ENCODE peak calls at places on chromosome 22, in ten cellular contexts. One of them, this sample, is unnamed. For H3K4me1 and H3K9me3, the result is how much of the 10 kb centered on the place peaks cover.

GRCh38 chr22:29138556-29138955 is 65.7 kb downstream of the KREMEN1 start:
- DNase-seq in IMR-90: no peak
- DNase-seq in K562: no peak
- DNase-seq in stomach: no peak
- DNase-seq in adrenal gland: peak
- DNase-seq in A549: no peak
- DNase-seq in testis: no peak
- DNase-seq in breast epithelium: no peak
- DNase-seq in spleen: no peak
- DNase-seq in prostate gland: no peak
- DNase-seq in this sample: no peak

GRCh38 chr22:44352378-44353062 is 39.8 kb upstream of the SHISAL1 start:
- DNase-seq in IMR-90: no peak
- DNase-seq in K562: no peak
- DNase-seq in stomach: no peak
- DNase-seq in adrenal gland: no peak
- DNase-seq in A549: no peak
- DNase-seq in testis: no peak
- DNase-seq in breast epithelium: no peak
- DNase-seq in spleen: peak
- DNase-seq in prostate gland: no peak
- DNase-seq in this sample: no peak

GRCh38 chr22:41411021-41411851 is 29.5 kb downstream of the TEF start:
- DNase-seq in IMR-90: no peak
- DNase-seq in K562: no peak
- DNase-seq in stomach: no peak
- DNase-seq in adrenal gland: no peak
- DNase-seq in A549: no peak
- DNase-seq in testis: peak
- DNase-seq in breast epithelium: no peak
- DNase-seq in spleen: no peak
- DNase-seq in prostate gland: peak
- DNase-seq in this sample: peak

GRCh38 chr22:20979243-20979809 is 2.8 kb upstream of the LZTR1 start:
- DNase-seq in IMR-90: peak
- DNase-seq in K562: peak
- DNase-seq in stomach: peak
- DNase-seq in adrenal gland: peak
- DNase-seq in A549: no peak
- DNase-seq in testis: peak
- DNase-seq in breast epithelium: peak
- DNase-seq in spleen: no peak
- DNase-seq in prostate gland: peak
- DNase-seq in this sample: no peak

GRCh38 chr22:39526736-39527171 is 5.8 kb downstream of the RPS19BP1 start:
- DNase-seq in IMR-90: no peak
- DNase-seq in K562: no peak
- DNase-seq in stomach: no peak
- DNase-seq in adrenal gland: no peak
- DNase-seq in A549: no peak
- DNase-seq in testis: no peak
- DNase-seq in breast epithelium: no peak
- DNase-seq in spleen: peak
- DNase-seq in prostate gland: no peak
- DNase-seq in this sample: no peak

GRCh38 chr22:44108806-44109385 is 71.8 kb upstream of the PARVG start:
- DNase-seq in IMR-90: no peak
- DNase-seq in K562: no peak
- DNase-seq in stomach: no peak
- DNase-seq in adrenal gland: no peak
- DNase-seq in A549: no peak
- DNase-seq in testis: no peak
- DNase-seq in breast epithelium: no peak
- DNase-seq in spleen: peak
- DNase-seq in prostate gland: no peak
- DNase-seq in this sample: no peak

GRCh38 chr22:36862251-36863242 is 1.7 kb downstream of the NCF4 start:
- DNase-seq in IMR-90: no peak
- DNase-seq in K562: no peak
- DNase-seq in stomach: peak
- DNase-seq in adrenal gland: peak
- DNase-seq in A549: no peak
- DNase-seq in testis: no peak
- DNase-seq in breast epithelium: no peak
- DNase-seq in spleen: peak
- DNase-seq in prostate gland: no peak
- DNase-seq in this sample: no peak

GRCh38 chr22:17576475-17576874 is 13.2 kb downstream of the SLC25A18 start:
- DNase-seq in IMR-90: peak
- DNase-seq in K562: no peak
- DNase-seq in stomach: no peak
- DNase-seq in adrenal gland: no peak
- DNase-seq in A549: no peak
- DNase-seq in testis: no peak
- DNase-seq in breast epithelium: peak
- DNase-seq in spleen: no peak
- DNase-seq in prostate gland: no peak
- DNase-seq in this sample: no peak

GRCh38 chr22:20194681-20195593 is 44.1 kb upstream of the CCDC188 start:
- DNase-seq in IMR-90: no peak
- DNase-seq in K562: no peak
- DNase-seq in stomach: no peak
- DNase-seq in adrenal gland: no peak
- DNase-seq in A549: no peak
- DNase-seq in testis: no peak
- DNase-seq in breast epithelium: no peak
- DNase-seq in spleen: no peak
- DNase-seq in prostate gland: no peak
- DNase-seq in this sample: no peak

GRCh38 chr22:27975381-27976013 is 56.4 kb upstream of the PITPNB start:
- DNase-seq in IMR-90: peak
- DNase-seq in K562: no peak
- DNase-seq in stomach: no peak
- DNase-seq in adrenal gland: no peak
- DNase-seq in A549: no peak
- DNase-seq in testis: no peak
- DNase-seq in breast epithelium: no peak
- DNase-seq in spleen: no peak
- DNase-seq in prostate gland: no peak
- DNase-seq in this sample: no peak

GRCh38 chr22:43281400-43281799 is 61.8 kb downstream of the SCUBE1 start:
- DNase-seq in IMR-90: no peak
- DNase-seq in K562: no peak
- DNase-seq in stomach: no peak
- DNase-seq in adrenal gland: no peak
- DNase-seq in A549: no peak
- DNase-seq in testis: no peak
- DNase-seq in breast epithelium: no peak
- DNase-seq in spleen: no peak
- DNase-seq in prostate gland: no peak
- DNase-seq in this sample: no peak

GRCh38 chr22:31247726-31248125 is 35.6 kb downstream of the LIMK2 start:
- DNase-seq in IMR-90: no peak
- DNase-seq in K562: no peak
- DNase-seq in stomach: no peak
- DNase-seq in adrenal gland: no peak
- DNase-seq in A549: no peak
- DNase-seq in testis: no peak
- DNase-seq in breast epithelium: no peak
- DNase-seq in spleen: no peak
- DNase-seq in prostate gland: no peak
- DNase-seq in this sample: no peak

GRCh38 chr22:31246687-31247086 is 34.6 kb downstream of the LIMK2 start:
- DNase-seq in IMR-90: no peak
- DNase-seq in K562: no peak
- DNase-seq in stomach: no peak
- DNase-seq in adrenal gland: no peak
- DNase-seq in A549: no peak
- DNase-seq in testis: no peak
- DNase-seq in breast epithelium: no peak
- DNase-seq in spleen: no peak
- DNase-seq in prostate gland: no peak
- DNase-seq in this sample: no peak

GRCh38 chr22:31244044-31244942 is 32.2 kb downstream of the LIMK2 start:
- DNase-seq in IMR-90: peak
- DNase-seq in K562: no peak
- DNase-seq in stomach: no peak
- DNase-seq in adrenal gland: peak
- DNase-seq in A549: peak
- DNase-seq in testis: no peak
- DNase-seq in breast epithelium: no peak
- DNase-seq in spleen: no peak
- DNase-seq in prostate gland: no peak
- DNase-seq in this sample: no peak

GRCh38 chr22:31243339-31244043 is 31.4 kb downstream of the LIMK2 start:
- DNase-seq in IMR-90: no peak
- DNase-seq in K562: no peak
- DNase-seq in stomach: no peak
- DNase-seq in adrenal gland: no peak
- DNase-seq in A549: peak
- DNase-seq in testis: no peak
- DNase-seq in breast epithelium: no peak
- DNase-seq in spleen: no peak
- DNase-seq in prostate gland: no peak
- DNase-seq in this sample: no peak

GRCh38 chr22:31244943-31245451 is 32.9 kb downstream of the LIMK2 start:
- DNase-seq in IMR-90: no peak
- DNase-seq in K562: no peak
- DNase-seq in stomach: no peak
- DNase-seq in adrenal gland: no peak
- DNase-seq in A549: no peak
- DNase-seq in testis: no peak
- DNase-seq in breast epithelium: no peak
- DNase-seq in spleen: no peak
- DNase-seq in prostate gland: no peak
- DNase-seq in this sample: no peak
- H3K4me1 ChIP-seq in IMR-90: under half
- H3K4me1 ChIP-seq in K562: under half
- H3K4me1 ChIP-seq in stomach: half or more
- H3K4me1 ChIP-seq in adrenal gland: under half
- H3K4me1 ChIP-seq in A549: half or more
- H3K4me1 ChIP-seq in testis: under half
- H3K4me1 ChIP-seq in breast epithelium: under half
- H3K4me1 ChIP-seq in spleen: half or more
- H3K4me1 ChIP-seq in prostate gland: under half
- H3K4me1 ChIP-seq in this sample: under half

GRCh38 chr22:49367016-49367697 is 460.5 kb downstream of the BRD1 start:
- DNase-seq in IMR-90: no peak
- DNase-seq in K562: no peak
- DNase-seq in stomach: peak
- DNase-seq in adrenal gland: no peak
- DNase-seq in A549: no peak
- DNase-seq in testis: no peak
- DNase-seq in breast epithelium: peak
- DNase-seq in spleen: peak
- DNase-seq in prostate gland: no peak
- DNase-seq in this sample: no peak

GRCh38 chr22:49368976-49369725 is 458.5 kb downstream of the BRD1 start:
- DNase-seq in IMR-90: no peak
- DNase-seq in K562: peak
- DNase-seq in stomach: peak
- DNase-seq in adrenal gland: peak
- DNase-seq in A549: peak
- DNase-seq in testis: no peak
- DNase-seq in breast epithelium: no peak
- DNase-seq in spleen: peak
- DNase-seq in prostate gland: no peak
- DNase-seq in this sample: no peak

GRCh38 chr22:49366437-49366836 is 461.2 kb downstream of the BRD1 start:
- DNase-seq in IMR-90: no peak
- DNase-seq in K562: no peak
- DNase-seq in stomach: peak
- DNase-seq in adrenal gland: no peak
- DNase-seq in A549: no peak
- DNase-seq in testis: no peak
- DNase-seq in breast epithelium: no peak
- DNase-seq in spleen: peak
- DNase-seq in prostate gland: no peak
- DNase-seq in this sample: no peak

GRCh38 chr22:49369726-49370717 is 457.7 kb downstream of the BRD1 start:
- DNase-seq in IMR-90: no peak
- DNase-seq in K562: no peak
- DNase-seq in stomach: peak
- DNase-seq in adrenal gland: peak
- DNase-seq in A549: no peak
- DNase-seq in testis: no peak
- DNase-seq in breast epithelium: no peak
- DNase-seq in spleen: peak
- DNase-seq in prostate gland: no peak
- DNase-seq in this sample: no peak

GRCh38 chr22:49368221-49368975 is 459.3 kb downstream of the BRD1 start:
- DNase-seq in IMR-90: no peak
- DNase-seq in K562: no peak
- DNase-seq in stomach: peak
- DNase-seq in adrenal gland: peak
- DNase-seq in A549: no peak
- DNase-seq in testis: no peak
- DNase-seq in breast epithelium: no peak
- DNase-seq in spleen: peak
- DNase-seq in prostate gland: no peak
- DNase-seq in this sample: no peak
- H3K9me3 ChIP-seq in IMR-90: half or more
- H3K9me3 ChIP-seq in K562: under half
- H3K9me3 ChIP-seq in stomach: under half
- H3K9me3 ChIP-seq in adrenal gland: under half
- H3K9me3 ChIP-seq in A549: under half
- H3K9me3 ChIP-seq in testis: under half
- H3K9me3 ChIP-seq in breast epithelium: under half
- H3K9me3 ChIP-seq in spleen: under half
- H3K9me3 ChIP-seq in prostate gland: under half
- H3K9me3 ChIP-seq in this sample: under half

GRCh38 chr22:45784357-45785277 is 113.0 kb downstream of the ATXN10 start:
- DNase-seq in IMR-90: no peak
- DNase-seq in K562: no peak
- DNase-seq in stomach: no peak
- DNase-seq in adrenal gland: no peak
- DNase-seq in A549: peak
- DNase-seq in testis: no peak
- DNase-seq in breast epithelium: no peak
- DNase-seq in spleen: no peak
- DNase-seq in prostate gland: no peak
- DNase-seq in this sample: no peak
- TF ChIP-seq POLR2A in IMR-90: no peak
- TF ChIP-seq POLR2A in K562: no peak
- TF ChIP-seq POLR2A in stomach: no peak
- TF ChIP-seq POLR2A in adrenal gland: no peak
- TF ChIP-seq POLR2A in A549: no peak
- TF ChIP-seq POLR2A in testis: no peak
- TF ChIP-seq POLR2A in breast epithelium: no peak
- TF ChIP-seq POLR2A in spleen: no peak
- TF ChIP-seq POLR2A in prostate gland: no peak
- TF ChIP-seq POLR2A in this sample: no peak

DNA sequence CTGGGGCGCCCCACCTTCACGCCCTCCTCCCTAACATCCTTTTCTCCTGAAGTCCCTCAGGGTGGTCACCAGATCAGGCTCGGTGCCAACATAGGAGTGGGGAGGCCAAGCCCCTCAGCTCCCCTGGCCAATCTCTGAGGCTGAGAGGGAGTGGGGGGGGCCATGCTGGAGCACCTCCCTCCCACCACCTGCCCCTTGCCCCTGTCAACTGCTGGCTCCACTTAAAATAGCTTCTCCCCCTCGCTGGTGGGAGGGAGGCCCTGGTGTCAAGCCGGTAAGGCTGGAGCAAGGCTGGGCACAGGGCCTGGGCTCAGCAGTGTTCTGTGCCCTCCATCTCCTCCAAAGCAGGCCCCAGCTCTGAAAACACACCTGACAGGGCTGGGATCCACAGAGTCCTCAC is 4.9 kb downstream of the PLXNB2 start:
- DNase-seq in IMR-90: no peak
- DNase-seq in K562: no peak
- DNase-seq in stomach: peak
- DNase-seq in adrenal gland: no peak
- DNase-seq in A549: no peak
- DNase-seq in testis: no peak
- DNase-seq in breast epithelium: no peak
- DNase-seq in spleen: no peak
- DNase-seq in prostate gland: no peak
- DNase-seq in this sample: no peak
- H3K4me1 ChIP-seq in IMR-90: half or more
- H3K4me1 ChIP-seq in K562: half or more
- H3K4me1 ChIP-seq in stomach: half or more
- H3K4me1 ChIP-seq in adrenal gland: half or more
- H3K4me1 ChIP-seq in A549: half or more
- H3K4me1 ChIP-seq in testis: half or more
- H3K4me1 ChIP-seq in breast epithelium: half or more
- H3K4me1 ChIP-seq in spleen: half or more
- H3K4me1 ChIP-seq in prostate gland: half or more
- H3K4me1 ChIP-seq in this sample: half or more

This sample was measured in tibial nerve.